ENCODE peak calls at places on chromosomes 11 and 22, in ten cellular contexts. R is A549; N is MCF 10A; Z is astrocyte of the cerebellum; E is activated T-helper 2 cell treated with anti-CD3 and anti-CD28 coated beads, Interferon-gamma antibody, Interleukin-2, Interleukin-4, amounts not matched to agents 10 μg/mL and 5 μg/mL and 100 μg/mL, durations not matched to agents 14 hours and 24 hours and 36 hours; A is T-helper 2 cell; K is neural crest cell; L is GM20000; U is LHCN-M2; O is WTC11. Y is an unnamed sample.

GRCh38 chr11:2166091-2166851 is 5.3 kb upstream of the INS start:
- DNase-seq in R (peak), O (peak), A (no peak), U (no peak), N (peak), E (no peak), L (peak), K (peak), Z (no peak), Y (no peak)

GRCh38 chr11:75078233-75078632 is 18.4 kb downstream of the OR2AT4 start:
- DNase-seq in A (no peak), L (no peak), N (peak), E (no peak), U (peak), Z (no peak), O (no peak), K (no peak), R (peak), Y (no peak)

GRCh38 chr22:49462795-49463194 is 364.9 kb downstream of the BRD1 start:
- DNase-seq in O (no peak), U (no peak), L (no peak), Z (no peak), K (no peak), A (no peak), R (no peak), N (no peak), E (no peak), Y (no peak)

GRCh38 chr11:15863411-15863810 is 492.9 kb downstream of the SOX6 start:
- DNase-seq in N (no peak), K (no peak), R (no peak), A (no peak), U (no peak), O (no peak), L (no peak), Z (no peak), E (no peak), Y (no peak)

GRCh38 chr22:41009222-41009948 is 58.2 kb downstream of the RBX1 start:
- DNase-seq in Z (peak), O (no peak), R (no peak), U (peak), L (no peak), E (no peak), A (no peak), N (peak), K (no peak), Y (no peak)

GRCh38 chr11:126992065-126992803 is 8.3 kb downstream of the KIRREL3 start:
- DNase-seq in Z (peak), R (peak), E (no peak), A (no peak), O (no peak), L (no peak), U (peak), K (no peak), N (peak), Y (no peak)

GRCh38 chr11:76339217-76339616 is 41.7 kb downstream of the THAP12 start:
- DNase-seq in U (no peak), R (no peak), O (no peak), K (no peak), L (no peak), Z (no peak), E (no peak), N (no peak), A (no peak), Y (no peak)

GRCh38 chr11:96213500-96213899 is 129.5 kb downstream of the MAML2 start:
- DNase-seq in A (no peak), U (peak), N (peak), L (no peak), K (no peak), E (no peak), O (no peak), Z (peak), R (peak), Y (no peak)

GRCh38 chr11:78929092-78929905 is 354.6 kb upstream of the NARS2 start:
- DNase-seq in U (no peak), Z (no peak), R (no peak), O (peak), L (no peak), E (no peak), N (no peak), A (no peak), K (no peak), Y (no peak)

GRCh38 chr22:42202669-42203068 is 67.8 kb downstream of the TCF20 start:
- DNase-seq in K (no peak), U (peak), Z (peak), N (no peak), E (peak), R (no peak), A (peak), O (no peak), L (no peak), Y (no peak)

GRCh38 chr11:117839234-117839882 is 14.8 kb upstream of the FXYD2 start:
- DNase-seq in N (no peak), Z (no peak), A (no peak), U (no peak), L (no peak), R (no peak), O (no peak), E (no peak), K (no peak), Y (no peak)

GRCh38 chr11:122146475-122146874 is 30.5 kb upstream of the BLID start:
- DNase-seq in U (no peak), N (peak), L (no peak), E (no peak), A (no peak), R (peak), K (no peak), Z (no peak), O (no peak), Y (no peak)

GRCh38 chr11:43503417-43503816 is 144.7 kb downstream of the TTC17 start:
- DNase-seq in E (no peak), U (no peak), Z (no peak), K (no peak), N (no peak), L (no peak), R (no peak), O (no peak), A (no peak), Y (no peak)

GRCh38 chr11:33560729-33561128 is 139.9 kb downstream of the C11orf91 start:
- DNase-seq in A (no peak), Z (no peak), E (no peak), R (no peak), N (no peak), U (no peak), K (no peak), L (no peak), O (no peak), Y (no peak)

GRCh38 chr22:42376721-42377177 is 55.5 kb downstream of the NFAM1 start:
- DNase-seq in K (peak), Z (no peak), N (no peak), E (no peak), O (peak), L (no peak), A (no peak), R (no peak), U (no peak), Y (peak)

GRCh38 chr11:108734956-108735559 is 70.2 kb downstream of the DDX10 start:
- DNase-seq in K (no peak), R (peak), E (no peak), U (peak), A (no peak), L (no peak), Z (no peak), N (peak), O (no peak), Y (no peak)

GRCh38 chr11:63099555-63099954 is 44.5 kb downstream of the SLC22A24 start:
- DNase-seq in N (no peak), L (no peak), O (no peak), A (no peak), R (no peak), Z (no peak), U (no peak), K (no peak), E (no peak), Y (no peak)

GRCh38 chr11:62497132-62497915 is 49.3 kb downstream of the AHNAK start:
- DNase-seq in N (peak), Z (no peak), K (no peak), R (peak), A (no peak), U (peak), E (no peak), O (peak), L (peak), Y (no peak)

GRCh38 chr11:38460901-38461300 is 1862.9 kb upstream of the RAG2 start:
- DNase-seq in A (no peak), K (no peak), E (no peak), L (no peak), U (peak), R (no peak), O (no peak), N (peak), Z (peak), Y (no peak)

GRCh38 chr11:78220218-78221157 is 31.8 kb downstream of the USP35 start:
- DNase-seq in U (no peak), N (no peak), O (no peak), L (no peak), R (no peak), A (no peak), Z (no peak), E (no peak), K (no peak), Y (no peak)

GRCh38 chr11:13207665-13208594 is 69.7 kb upstream of the BMAL1 start:
- DNase-seq in U (peak), O (no peak), A (peak), R (peak), L (no peak), E (peak), K (no peak), N (peak), Z (peak), Y (no peak)

GRCh38 chr11:40029406-40029805 is 1430.0 kb downstream of the LRRC4C start:
- DNase-seq in U (no peak), R (no peak), A (no peak), L (no peak), E (no peak), Z (no peak), K (no peak), N (peak), O (no peak), Y (no peak)

GRCh38 chr11:20670932-20671403 is 1.6 kb downstream of the NELL1 start:
- DNase-seq in U (no peak), A (no peak), L (no peak), Z (no peak), N (no peak), E (no peak), O (peak), K (no peak), R (no peak), Y (no peak)